ENCODE peak calls at places on chromosomes 13 and 19, in four cellular contexts. One of them, this sample, is unnamed.
A peak's percentile ranks its signal among the peaks of the same experiment; 100 is the strongest.

GRCh38 chr19:6654347-6655310 is 15.3 kb downstream of the TNFSF14 start:
- DNase-seq in B cell: no peak
- DNase-seq in stimulated activated CD8-positive, alpha-beta memory T cell treated with anti-CD3 and anti-CD28 coated beads, Interleukin-15, amount 100 ng/mL, for 24 hours: no peak
- DNase-seq in stimulated activated CD4-positive, alpha-beta T cell treated with anti-CD3 and anti-CD28 coated beads, Interleukin-1b, Interleukin-23, amount 100 ng/mL, for 24 hours: no peak
- DNase-seq in this sample: no peak

GRCh38 chr19:10776900-10777650 is 58.9 kb downstream of the TMED1 start:
- DNase-seq in stimulated activated CD4-positive, alpha-beta T cell treated with anti-CD3 and anti-CD28 coated beads, Interleukin-1b, Interleukin-23, amount 100 ng/mL, for 24 hours: no peak
- DNase-seq in B cell: peak; percentile 57
- DNase-seq in stimulated activated CD8-positive, alpha-beta memory T cell treated with anti-CD3 and anti-CD28 coated beads, Interleukin-15, amount 100 ng/mL, for 24 hours: no peak
- DNase-seq in this sample: no peak

GRCh38 chr19:3607398-3608078 is 863 bp upstream of the TBXA2R start:
- DNase-seq in stimulated activated CD4-positive, alpha-beta T cell treated with anti-CD3 and anti-CD28 coated beads, Interleukin-1b, Interleukin-23, amount 100 ng/mL, for 24 hours: no peak
- DNase-seq in stimulated activated CD8-positive, alpha-beta memory T cell treated with anti-CD3 and anti-CD28 coated beads, Interleukin-15, amount 100 ng/mL, for 24 hours: no peak
- DNase-seq in B cell: no peak
- DNase-seq in this sample: no peak

GRCh38 chr19:30450101-30450500 is 77.9 kb downstream of the ZNF536 start:
- DNase-seq in stimulated activated CD8-positive, alpha-beta memory T cell treated with anti-CD3 and anti-CD28 coated beads, Interleukin-15, amount 100 ng/mL, for 24 hours: no peak
- DNase-seq in B cell: no peak
- DNase-seq in stimulated activated CD4-positive, alpha-beta T cell treated with anti-CD3 and anti-CD28 coated beads, Interleukin-1b, Interleukin-23, amount 100 ng/mL, for 24 hours: no peak
- DNase-seq in this sample: peak; percentile 91

GRCh38 chr13:100506154-100506553 is 82.4 kb downstream of the GGACT start:
- DNase-seq in B cell: no peak
- DNase-seq in stimulated activated CD8-positive, alpha-beta memory T cell treated with anti-CD3 and anti-CD28 coated beads, Interleukin-15, amount 100 ng/mL, for 24 hours: no peak
- DNase-seq in stimulated activated CD4-positive, alpha-beta T cell treated with anti-CD3 and anti-CD28 coated beads, Interleukin-1b, Interleukin-23, amount 100 ng/mL, for 24 hours: no peak
- DNase-seq in this sample: no peak

GRCh38 chr13:80010846-80011245 is 330.1 kb downstream of the SPRY2 start:
- DNase-seq in stimulated activated CD4-positive, alpha-beta T cell treated with anti-CD3 and anti-CD28 coated beads, Interleukin-1b, Interleukin-23, amount 100 ng/mL, for 24 hours: no peak
- DNase-seq in stimulated activated CD8-positive, alpha-beta memory T cell treated with anti-CD3 and anti-CD28 coated beads, Interleukin-15, amount 100 ng/mL, for 24 hours: no peak
- DNase-seq in B cell: no peak
- DNase-seq in this sample: no peak

GRCh38 chr13:94427313-94427712 is 52.2 kb downstream of the DCT start:
- DNase-seq in B cell: no peak
- DNase-seq in stimulated activated CD4-positive, alpha-beta T cell treated with anti-CD3 and anti-CD28 coated beads, Interleukin-1b, Interleukin-23, amount 100 ng/mL, for 24 hours: no peak
- DNase-seq in stimulated activated CD8-positive, alpha-beta memory T cell treated with anti-CD3 and anti-CD28 coated beads, Interleukin-15, amount 100 ng/mL, for 24 hours: no peak
- DNase-seq in this sample: no peak

GRCh38 chr13:32079586-32079985 is 48.0 kb downstream of the FRY start:
- DNase-seq in stimulated activated CD4-positive, alpha-beta T cell treated with anti-CD3 and anti-CD28 coated beads, Interleukin-1b, Interleukin-23, amount 100 ng/mL, for 24 hours: no peak
- DNase-seq in B cell: no peak
- DNase-seq in stimulated activated CD8-positive, alpha-beta memory T cell treated with anti-CD3 and anti-CD28 coated beads, Interleukin-15, amount 100 ng/mL, for 24 hours: no peak
- DNase-seq in this sample: no peak

GRCh38 chr19:32750441-32751055 is 31.0 kb downstream of the TDRD12 start:
- DNase-seq in stimulated activated CD4-positive, alpha-beta T cell treated with anti-CD3 and anti-CD28 coated beads, Interleukin-1b, Interleukin-23, amount 100 ng/mL, for 24 hours: no peak
- DNase-seq in B cell: no peak
- DNase-seq in stimulated activated CD8-positive, alpha-beta memory T cell treated with anti-CD3 and anti-CD28 coated beads, Interleukin-15, amount 100 ng/mL, for 24 hours: no peak
- DNase-seq in this sample: no peak

GRCh38 chr13:43196171-43196611 is 172.8 kb downstream of the DNAJC15 start:
- DNase-seq in B cell: no peak
- DNase-seq in stimulated activated CD4-positive, alpha-beta T cell treated with anti-CD3 and anti-CD28 coated beads, Interleukin-1b, Interleukin-23, amount 100 ng/mL, for 24 hours: no peak
- DNase-seq in stimulated activated CD8-positive, alpha-beta memory T cell treated with anti-CD3 and anti-CD28 coated beads, Interleukin-15, amount 100 ng/mL, for 24 hours: no peak
- DNase-seq in this sample: no peak

GRCh38 chr13:35906636-35907035 is 224.5 kb downstream of the DCLK1 start:
- DNase-seq in stimulated activated CD4-positive, alpha-beta T cell treated with anti-CD3 and anti-CD28 coated beads, Interleukin-1b, Interleukin-23, amount 100 ng/mL, for 24 hours: no peak
- DNase-seq in B cell: no peak
- DNase-seq in stimulated activated CD8-positive, alpha-beta memory T cell treated with anti-CD3 and anti-CD28 coated beads, Interleukin-15, amount 100 ng/mL, for 24 hours: no peak
- DNase-seq in this sample: no peak

GRCh38 chr19:2055871-2056809 is 5.1 kb upstream of the MKNK2 start:
- DNase-seq in stimulated activated CD4-positive, alpha-beta T cell treated with anti-CD3 and anti-CD28 coated beads, Interleukin-1b, Interleukin-23, amount 100 ng/mL, for 24 hours: no peak
- DNase-seq in B cell: no peak
- DNase-seq in stimulated activated CD8-positive, alpha-beta memory T cell treated with anti-CD3 and anti-CD28 coated beads, Interleukin-15, amount 100 ng/mL, for 24 hours: no peak
- DNase-seq in this sample: no peak

GRCh38 chr13:103497404-103497803 is 431.2 kb upstream of the SLC10A2 start:
- DNase-seq in B cell: no peak
- DNase-seq in stimulated activated CD8-positive, alpha-beta memory T cell treated with anti-CD3 and anti-CD28 coated beads, Interleukin-15, amount 100 ng/mL, for 24 hours: no peak
- DNase-seq in stimulated activated CD4-positive, alpha-beta T cell treated with anti-CD3 and anti-CD28 coated beads, Interleukin-1b, Interleukin-23, amount 100 ng/mL, for 24 hours: no peak
- DNase-seq in this sample: no peak

GRCh38 chr13:95235944-95236343 is 65.3 kb downstream of the ABCC4 start:
- DNase-seq in stimulated activated CD4-positive, alpha-beta T cell treated with anti-CD3 and anti-CD28 coated beads, Interleukin-1b, Interleukin-23, amount 100 ng/mL, for 24 hours: no peak
- DNase-seq in B cell: no peak
- DNase-seq in stimulated activated CD8-positive, alpha-beta memory T cell treated with anti-CD3 and anti-CD28 coated beads, Interleukin-15, amount 100 ng/mL, for 24 hours: no peak
- DNase-seq in this sample: no peak

GRCh38 chr13:28355822-28356371 is 139.0 kb downstream of the FLT1 start:
- DNase-seq in B cell: no peak
- DNase-seq in stimulated activated CD4-positive, alpha-beta T cell treated with anti-CD3 and anti-CD28 coated beads, Interleukin-1b, Interleukin-23, amount 100 ng/mL, for 24 hours: no peak
- DNase-seq in stimulated activated CD8-positive, alpha-beta memory T cell treated with anti-CD3 and anti-CD28 coated beads, Interleukin-15, amount 100 ng/mL, for 24 hours: no peak
- DNase-seq in this sample: no peak

GRCh38 chr19:1524972-1525325 is 1.1 kb downstream of the PLK5 start:
- DNase-seq in B cell: no peak
- DNase-seq in stimulated activated CD4-positive, alpha-beta T cell treated with anti-CD3 and anti-CD28 coated beads, Interleukin-1b, Interleukin-23, amount 100 ng/mL, for 24 hours: no peak
- DNase-seq in stimulated activated CD8-positive, alpha-beta memory T cell treated with anti-CD3 and anti-CD28 coated beads, Interleukin-15, amount 100 ng/mL, for 24 hours: no peak
- DNase-seq in this sample: no peak

GRCh38 chr19:4597975-4598671 is 38.6 kb upstream of the SEMA6B start:
- DNase-seq in stimulated activated CD4-positive, alpha-beta T cell treated with anti-CD3 and anti-CD28 coated beads, Interleukin-1b, Interleukin-23, amount 100 ng/mL, for 24 hours: no peak
- DNase-seq in stimulated activated CD8-positive, alpha-beta memory T cell treated with anti-CD3 and anti-CD28 coated beads, Interleukin-15, amount 100 ng/mL, for 24 hours: no peak
- DNase-seq in B cell: no peak
- DNase-seq in this sample: peak; percentile 70

GRCh38 chr13:95643814-95644598 is 500 bp downstream of the DZIP1 start:
- DNase-seq in stimulated activated CD4-positive, alpha-beta T cell treated with anti-CD3 and anti-CD28 coated beads, Interleukin-1b, Interleukin-23, amount 100 ng/mL, for 24 hours: no peak
- DNase-seq in B cell: no peak
- DNase-seq in stimulated activated CD8-positive, alpha-beta memory T cell treated with anti-CD3 and anti-CD28 coated beads, Interleukin-15, amount 100 ng/mL, for 24 hours: no peak
- DNase-seq in this sample: peak; percentile 7

GRCh38 chr19:33376423-33376822 is 2.9 kb downstream of the CEBPG start:
- DNase-seq in stimulated activated CD8-positive, alpha-beta memory T cell treated with anti-CD3 and anti-CD28 coated beads, Interleukin-15, amount 100 ng/mL, for 24 hours: no peak
- DNase-seq in B cell: no peak
- DNase-seq in stimulated activated CD4-positive, alpha-beta T cell treated with anti-CD3 and anti-CD28 coated beads, Interleukin-1b, Interleukin-23, amount 100 ng/mL, for 24 hours: no peak
- DNase-seq in this sample: no peak

GRCh38 chr13:40666905-40667621 is 622 bp upstream of the FOXO1 start:
- DNase-seq in stimulated activated CD4-positive, alpha-beta T cell treated with anti-CD3 and anti-CD28 coated beads, Interleukin-1b, Interleukin-23, amount 100 ng/mL, for 24 hours: no peak
- DNase-seq in stimulated activated CD8-positive, alpha-beta memory T cell treated with anti-CD3 and anti-CD28 coated beads, Interleukin-15, amount 100 ng/mL, for 24 hours: no peak
- DNase-seq in B cell: peak; percentile 76
- DNase-seq in this sample: no peak

GRCh38 chr13:66154354-66154753 is 1075.8 kb downstream of the PCDH9 start:
- DNase-seq in B cell: no peak
- DNase-seq in stimulated activated CD8-positive, alpha-beta memory T cell treated with anti-CD3 and anti-CD28 coated beads, Interleukin-15, amount 100 ng/mL, for 24 hours: no peak
- DNase-seq in stimulated activated CD4-positive, alpha-beta T cell treated with anti-CD3 and anti-CD28 coated beads, Interleukin-1b, Interleukin-23, amount 100 ng/mL, for 24 hours: no peak
- DNase-seq in this sample: no peak

GRCh38 chr13:49020940-49021548 is 45.3 kb downstream of the FNDC3A start:
- DNase-seq in B cell: no peak
- DNase-seq in stimulated activated CD4-positive, alpha-beta T cell treated with anti-CD3 and anti-CD28 coated beads, Interleukin-1b, Interleukin-23, amount 100 ng/mL, for 24 hours: no peak
- DNase-seq in stimulated activated CD8-positive, alpha-beta memory T cell treated with anti-CD3 and anti-CD28 coated beads, Interleukin-15, amount 100 ng/mL, for 24 hours: no peak
- DNase-seq in this sample: no peak

GRCh38 chr13:21020176-21020575 is 41.2 kb downstream of the LATS2 start:
- DNase-seq in B cell: no peak
- DNase-seq in stimulated activated CD8-positive, alpha-beta memory T cell treated with anti-CD3 and anti-CD28 coated beads, Interleukin-15, amount 100 ng/mL, for 24 hours: no peak
- DNase-seq in stimulated activated CD4-positive, alpha-beta T cell treated with anti-CD3 and anti-CD28 coated beads, Interleukin-1b, Interleukin-23, amount 100 ng/mL, for 24 hours: no peak
- DNase-seq in this sample: no peak

GRCh38 chr19:28456264-28456663 is 756.7 kb downstream of the UQCRFS1 start:
- DNase-seq in stimulated activated CD8-positive, alpha-beta memory T cell treated with anti-CD3 and anti-CD28 coated beads, Interleukin-15, amount 100 ng/mL, for 24 hours: no peak
- DNase-seq in stimulated activated CD4-positive, alpha-beta T cell treated with anti-CD3 and anti-CD28 coated beads, Interleukin-1b, Interleukin-23, amount 100 ng/mL, for 24 hours: no peak
- DNase-seq in B cell: no peak
- DNase-seq in this sample: no peak

GRCh38 chr19:32919365-32919764 is 49.8 kb upstream of the SLC7A9 start:
- DNase-seq in B cell: no peak
- DNase-seq in stimulated activated CD4-positive, alpha-beta T cell treated with anti-CD3 and anti-CD28 coated beads, Interleukin-1b, Interleukin-23, amount 100 ng/mL, for 24 hours: no peak
- DNase-seq in stimulated activated CD8-positive, alpha-beta memory T cell treated with anti-CD3 and anti-CD28 coated beads, Interleukin-15, amount 100 ng/mL, for 24 hours: no peak
- DNase-seq in this sample: no peak